ENCODE peak calls at places on chromosomes 1 and 21, in five cellular contexts. I, A, O, Q and W are unnamed samples.

GRCh38 chr1:175881571-175881970 is 138.2 kb upstream of the TNR start:
- DNase-seq in I (no peak), A (no peak), O (no peak), Q (no peak), W (no peak)

GRCh38 chr1:212290608-212291007 is 5.4 kb downstream of the PPP2R5A start:
- DNase-seq in I (no peak), A (no peak), O (no peak), Q (no peak), W (no peak)

GRCh38 chr1:198681831-198682756 is 43.3 kb downstream of the PTPRC start:
- DNase-seq in I (peak; percentile 47), A (peak; percentile 11), O (peak; percentile 90), Q (peak; percentile 96), W (peak; percentile 63)

GRCh38 chr1:158145173-158145719 is 35.4 kb upstream of the CD1D start:
- DNase-seq in I (peak; percentile 69), A (no peak), O (no peak), Q (peak; percentile 35), W (no peak)

GRCh38 chr1:209675567-209676154 is 449 bp downstream of the G0S2 start:
- DNase-seq in I (peak; percentile 60), A (peak; percentile 12), O (no peak), Q (peak; percentile 21), W (no peak)

GRCh38 chr1:31749785-31750345 is 14.3 kb downstream of the ADGRB2 start:
- DNase-seq in I (no peak), A (no peak), O (no peak), Q (no peak), W (no peak)

GRCh38 chr1:63087966-63088365 is 234.4 kb upstream of the FOXD3 start:
- DNase-seq in I (no peak), A (peak; percentile 71), O (no peak), Q (no peak), W (no peak)

GRCh38 chr1:200896571-200897187 is 2.0 kb downstream of the INAVA start:
- DNase-seq in I (no peak), A (no peak), O (no peak), Q (no peak), W (no peak)

GRCh38 chr1:156495401-156496140 is 5.0 kb downstream of the MEF2D start:
- DNase-seq in I (peak; percentile 73), A (no peak), O (no peak), Q (no peak), W (no peak)

GRCh38 chr1:42937141-42937696 is 21.4 kb downstream of the SLC2A1 start:
- DNase-seq in I (no peak), A (no peak), O (no peak), Q (peak; percentile 73), W (peak; percentile 52)
- TF ChIP-seq CTCF in I (no peak), A (no peak), O (peak; percentile 5), Q (no peak), W (no peak)

DNA sequence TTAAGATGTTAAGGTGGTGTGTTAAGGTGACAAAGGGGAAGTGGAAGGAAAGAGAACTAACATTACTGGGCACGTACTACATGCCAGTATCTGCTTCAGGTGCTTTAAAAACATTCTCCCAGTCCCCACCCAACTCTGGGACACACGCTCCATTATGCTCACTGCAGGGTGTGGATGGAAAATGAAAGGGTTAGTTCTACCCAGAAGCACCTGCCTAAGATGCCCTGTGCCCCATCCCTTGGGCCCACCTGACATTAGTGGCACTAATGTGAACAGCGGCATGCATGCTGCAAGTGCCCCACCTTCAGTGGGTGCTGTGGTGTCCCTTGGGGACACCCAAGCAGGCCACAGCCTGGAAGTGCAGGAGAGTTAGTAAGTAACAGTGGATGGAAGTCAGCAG is 82.9 kb upstream of the CXADR start:
- DNase-seq in I (no peak), A (no peak), O (no peak), Q (no peak), W (no peak)
- TF ChIP-seq CTCF in I (no peak), A (no peak), O (no peak), Q (no peak), W (no peak)

DNA sequence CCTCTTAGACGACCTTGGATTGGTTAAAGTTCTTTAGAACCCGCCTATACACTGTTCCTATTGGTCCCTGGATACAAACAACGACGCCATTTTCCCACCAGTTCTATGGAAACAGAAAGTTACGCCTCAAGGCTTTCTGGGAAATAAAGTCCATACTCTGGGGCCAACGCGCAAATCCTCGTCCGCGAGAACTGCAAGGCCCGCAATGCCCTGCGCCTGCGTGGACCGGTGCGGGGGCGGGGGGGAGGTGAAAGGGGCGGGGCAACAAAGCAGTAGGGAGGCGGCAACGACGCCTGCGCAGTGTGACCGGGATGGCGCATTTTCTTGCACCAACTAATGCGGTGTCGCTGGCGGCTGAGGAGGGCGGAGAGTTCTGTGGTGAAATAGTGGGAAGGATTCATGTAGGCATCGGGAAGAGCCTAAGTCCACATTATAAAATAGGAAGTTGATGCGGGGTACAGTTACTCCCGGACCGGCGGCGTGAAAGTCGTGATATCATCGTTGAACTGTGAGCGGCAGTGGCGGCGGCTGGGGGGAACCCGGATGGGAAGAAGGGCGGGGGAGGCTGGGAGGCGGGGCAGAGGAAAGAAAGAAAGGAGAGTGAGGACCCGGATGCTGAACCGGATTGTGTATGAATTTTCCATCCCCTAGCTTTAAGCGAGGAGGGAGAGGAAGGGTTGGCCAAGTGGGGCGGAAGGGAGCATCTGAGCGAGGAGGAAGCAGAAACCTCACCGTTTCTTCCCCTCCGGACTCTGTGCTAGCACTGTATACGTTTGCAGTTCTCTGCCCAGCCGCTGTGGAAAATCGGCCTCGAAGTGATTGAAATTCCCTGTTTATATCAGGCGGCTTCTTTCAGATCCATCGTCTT is at the start of gene GGPS1:
- DNase-seq in I (peak; percentile 98), A (peak; percentile 93), O (peak; percentile 99), Q (peak; percentile 100), W (peak; percentile 95)
- TF ChIP-seq CTCF in I (no peak), A (peak; percentile 34), O (no peak), Q (peak; percentile 11), W (no peak)

GRCh38 chr1:93436496-93436895 is 11.4 kb upstream of the FNBP1L start:
- DNase-seq in I (no peak), A (no peak), O (no peak), Q (no peak), W (no peak)

GRCh38 chr1:93434987-93435386 is 12.9 kb upstream of the FNBP1L start:
- DNase-seq in I (no peak), A (no peak), O (no peak), Q (no peak), W (no peak)

GRCh38 chr1:93435443-93435842 is 12.5 kb upstream of the FNBP1L start:
- DNase-seq in I (no peak), A (no peak), O (no peak), Q (no peak), W (no peak)

GRCh38 chr1:93434088-93434487 is 13.8 kb upstream of the FNBP1L start:
- DNase-seq in I (no peak), A (no peak), O (no peak), Q (no peak), W (no peak)

DNA sequence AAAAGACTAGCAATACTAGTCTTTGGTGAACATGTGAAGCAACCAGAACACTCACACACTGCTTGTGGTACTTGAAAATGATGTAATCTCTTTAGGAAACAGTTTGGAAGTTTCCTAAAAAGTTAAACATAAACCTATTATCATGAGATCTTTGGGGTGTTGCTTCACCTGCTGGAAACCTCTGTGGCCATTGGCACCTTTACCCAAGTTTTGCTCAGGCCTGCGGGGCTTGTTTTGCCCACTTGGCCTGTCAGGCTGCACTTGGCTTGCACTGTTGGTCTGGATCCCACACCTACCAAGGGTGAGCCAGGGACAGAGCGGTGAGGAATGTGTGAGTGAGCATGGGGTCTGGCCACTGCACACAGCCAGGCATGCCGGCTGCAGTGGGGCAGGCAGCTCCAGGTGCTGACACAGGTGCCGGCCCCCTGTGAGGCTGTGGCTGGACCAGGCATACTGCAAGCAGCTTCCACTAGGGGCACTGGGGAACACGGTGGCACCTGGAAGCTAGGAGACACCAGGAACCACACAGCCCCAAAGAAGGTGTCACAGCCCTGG is 14.4 kb upstream of the FNBP1L start:
- DNase-seq in I (no peak), A (no peak), O (no peak), Q (no peak), W (no peak)
- TF ChIP-seq CTCF in I (no peak), A (no peak), O (peak; percentile 17), Q (peak; percentile 5), W (no peak)

GRCh38 chr1:56798053-56798471 is 21.1 kb downstream of the FYB2 start:
- DNase-seq in I (no peak), A (no peak), O (no peak), Q (peak; percentile 53), W (no peak)

GRCh38 chr1:56799605-56800398 is 19.4 kb downstream of the FYB2 start:
- DNase-seq in I (no peak), A (no peak), O (peak; percentile 92), Q (peak; percentile 28), W (no peak)

GRCh38 chr1:56808385-56808784 is 10.8 kb downstream of the FYB2 start:
- DNase-seq in I (no peak), A (no peak), O (no peak), Q (no peak), W (no peak)

GRCh38 chr1:56806804-56807203 is 12.4 kb downstream of the FYB2 start:
- DNase-seq in I (no peak), A (no peak), O (no peak), Q (peak; percentile 59), W (no peak)

GRCh38 chr1:56803561-56804156 is 15.5 kb downstream of the FYB2 start:
- DNase-seq in I (no peak), A (peak; percentile 51), O (no peak), Q (no peak), W (no peak)
- TF ChIP-seq CTCF in I (peak; percentile 31), A (peak; percentile 69), O (peak; percentile 69), Q (peak; percentile 64), W (no peak)